ENCODE peak calls at places on chromosome 21, in seven cellular contexts. S, U, F, G, L, N and M are unnamed samples.

GRCh38 chr21:44581158-44581557 is 754 bp upstream of the KRTAP10-5 start:
- DNase-seq in S (no peak), U (no peak), F (no peak), G (no peak), L (no peak), N (no peak), M (no peak)

GRCh38 chr21:33831962-33832659 is 83.5 kb downstream of the ATP5PO start:
- DNase-seq in S (no peak), U (no peak), F (no peak), G (no peak), L (no peak), N (no peak), M (no peak)

GRCh38 chr21:14480601-14481000 is 65.5 kb downstream of the SAMSN1 start:
- DNase-seq in S (peak; percentile 35), U (no peak), F (no peak), G (no peak), L (no peak), N (no peak), M (no peak)

GRCh38 chr21:18522181-18522771 is 118.7 kb upstream of the TMPRSS15 start:
- DNase-seq in S (peak; percentile 22), U (no peak), F (no peak), G (no peak), L (no peak), N (no peak), M (no peak)

GRCh38 chr21:45026066-45026745 is 48.2 kb upstream of the ADARB1 start:
- DNase-seq in S (no peak), U (peak; percentile 22), F (no peak), G (no peak), L (no peak), N (no peak), M (no peak)

GRCh38 chr21:34762761-34763160 is 94.0 kb downstream of the CLIC6 start:
- DNase-seq in S (no peak), U (no peak), F (no peak), G (no peak), L (no peak), N (no peak), M (no peak)

GRCh38 chr21:44900559-44901251 is 20.0 kb downstream of the ITGB2 start:
- DNase-seq in S (no peak), U (no peak), F (peak; percentile 3), G (no peak), L (no peak), N (no peak), M (no peak)

GRCh38 chr21:45147473-45148315 is 73.3 kb downstream of the ADARB1 start:
- DNase-seq in S (no peak), U (no peak), F (no peak), G (no peak), L (no peak), N (no peak), M (no peak)

GRCh38 chr21:44853601-44854390 is 19.7 kb downstream of the PTTG1IP start:
- DNase-seq in S (no peak), U (peak; percentile 46), F (no peak), G (no peak), L (no peak), N (no peak), M (no peak)

GRCh38 chr21:31410763-31411278 is 66.8 kb upstream of the TIAM1 start:
- DNase-seq in S (no peak), U (no peak), F (no peak), G (peak; percentile 9), L (peak; percentile 49), N (no peak), M (no peak)

GRCh38 chr21:14699433-14700410 is 153.6 kb upstream of the SAMSN1 start:
- DNase-seq in S (no peak), U (no peak), F (no peak), G (no peak), L (no peak), N (no peak), M (no peak)

GRCh38 chr21:46215436-46216131 is 13.0 kb downstream of the LSS start:
- DNase-seq in S (no peak), U (peak; percentile 50), F (no peak), G (no peak), L (no peak), N (no peak), M (no peak)

GRCh38 chr21:35256468-35256988 is 207.4 kb upstream of the RUNX1 start:
- DNase-seq in S (peak; percentile 99), U (peak; percentile 64), F (no peak), G (no peak), L (no peak), N (peak; percentile 79), M (no peak)

GRCh38 chr21:30718239-30718909 is at the start of gene KRTAP21-3:
- DNase-seq in S (peak; percentile 47), U (no peak), F (no peak), G (no peak), L (peak; percentile 48), N (no peak), M (no peak)

GRCh38 chr21:45264919-45265515 is 22.7 kb downstream of the POFUT2 start:
- DNase-seq in S (no peak), U (peak; percentile 43), F (no peak), G (no peak), L (no peak), N (no peak), M (peak; percentile 7)

GRCh38 chr21:31730687-31731111 is 1.2 kb downstream of the SCAF4 start:
- DNase-seq in S (peak; percentile 44), U (no peak), F (peak; percentile 73), G (no peak), L (peak; percentile 21), N (no peak), M (no peak)

GRCh38 chr21:41066086-41066938 is 101.6 kb upstream of the BACE2 start:
- DNase-seq in S (no peak), U (no peak), F (no peak), G (no peak), L (no peak), N (no peak), M (no peak)

GRCh38 chr21:33976082-33976979 is 60.7 kb upstream of the ATP5PO start:
- DNase-seq in S (peak; percentile 92), U (no peak), F (no peak), G (peak; percentile 34), L (peak; percentile 78), N (no peak), M (no peak)

GRCh38 chr21:44857127-44857892 is 16.2 kb downstream of the PTTG1IP start:
- DNase-seq in S (no peak), U (peak; percentile 25), F (no peak), G (no peak), L (no peak), N (no peak), M (no peak)

GRCh38 chr21:37047079-37047478 is 25.8 kb downstream of the PIGP start:
- DNase-seq in S (peak; percentile 22), U (no peak), F (no peak), G (no peak), L (no peak), N (peak; percentile 80), M (no peak)

GRCh38 chr21:39037807-39038405 is 145.3 kb downstream of the PSMG1 start:
- DNase-seq in S (no peak), U (no peak), F (peak; percentile 78), G (no peak), L (peak; percentile 9), N (no peak), M (no peak)
- TF ChIP-seq CTCF in S (no peak), U (no peak), F (peak; percentile 53), G (no peak), L (no peak), N (no peak), M (no peak)

GRCh38 chr21:26169061-26169610 is 1.4 kb downstream of the APP start:
- DNase-seq in S (peak; percentile 69), U (peak; percentile 55), F (no peak), G (peak; percentile 30), L (peak; percentile 53), N (peak; percentile 56), M (peak; percentile 39)
- TF ChIP-seq CTCF in S (no peak), U (peak; percentile 43), F (no peak), G (peak; percentile 35), L (peak; percentile 38), N (no peak), M (no peak)

GRCh38 chr21:26732442-26733221 is 112.6 kb downstream of the ADAMTS1 start:
- DNase-seq in S (peak; percentile 51), U (no peak), F (peak; percentile 66), G (no peak), L (peak; percentile 33), N (no peak), M (no peak)
- TF ChIP-seq CTCF in S (peak; percentile 42), U (peak; percentile 66), F (peak; percentile 20), G (peak; percentile 23), L (peak; percentile 60), N (no peak), M (no peak)

GRCh38 chr21:42690586-42690985 is 37.2 kb downstream of the PDE9A start:
- DNase-seq in S (no peak), U (no peak), F (no peak), G (no peak), L (no peak), N (peak; percentile 23), M (no peak)

GRCh38 chr21:42687796-42688195 is 34.4 kb downstream of the PDE9A start:
- DNase-seq in S (no peak), U (no peak), F (no peak), G (no peak), L (no peak), N (peak; percentile 5), M (no peak)

GRCh38 chr21:42688226-42688840 is 34.9 kb downstream of the PDE9A start:
- DNase-seq in S (no peak), U (no peak), F (no peak), G (no peak), L (no peak), N (peak; percentile 10), M (no peak)

GRCh38 chr21:42685954-42686500 is 32.6 kb downstream of the PDE9A start:
- DNase-seq in S (no peak), U (no peak), F (no peak), G (no peak), L (no peak), N (peak; percentile 48), M (no peak)

DNA sequence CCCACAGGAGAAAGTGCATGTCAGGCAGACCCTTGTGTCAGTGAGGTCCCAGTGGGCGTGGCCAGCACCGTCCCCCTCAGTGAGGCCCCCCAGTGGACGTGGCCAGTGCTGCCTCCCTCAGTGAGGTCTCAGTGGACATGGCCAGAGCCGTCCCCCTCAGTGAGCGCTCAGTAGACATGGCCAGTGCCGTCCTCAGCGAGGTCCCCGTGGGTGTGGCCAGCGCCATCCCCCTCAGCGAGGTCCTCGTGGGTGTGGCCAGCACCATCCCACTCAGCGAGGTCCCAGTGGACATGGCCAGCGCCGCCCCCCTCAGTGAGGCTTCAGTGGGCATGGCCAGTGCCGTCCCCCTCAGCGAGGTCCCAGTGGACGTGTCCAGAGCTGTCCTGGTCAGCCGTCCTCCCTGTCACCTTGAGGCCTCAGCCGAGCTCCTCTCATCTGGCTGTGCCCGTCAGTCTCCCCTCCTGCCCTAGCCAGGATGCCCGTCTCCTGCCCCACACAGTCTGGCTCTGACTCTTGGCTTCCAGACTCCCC is 35.5 kb downstream of the PDE9A start:
- DNase-seq in S (no peak), U (no peak), F (peak; percentile 53), G (no peak), L (no peak), N (peak; percentile 52), M (no peak)
- TF ChIP-seq CTCF in S (no peak), U (no peak), F (no peak), G (no peak), L (no peak), N (no peak), M (no peak)